ENCODE peak calls at places on chromosomes 6 and 20, in seven cellular contexts. One of them, this sample, is unnamed.

GRCh38 chr6:78967191-78967590 is 99.8 kb downstream of the IRAK1BP1 start:
- DNase-seq in LHCN-M2: no peak
- DNase-seq in AG08395: no peak
- DNase-seq in NAMALWA: no peak
- DNase-seq in fibroblast of villous mesenchyme: no peak
- DNase-seq in body of pancreas: no peak
- DNase-seq in HFF-Myc: no peak
- DNase-seq in this sample: no peak

GRCh38 chr6:38404355-38404754 is 235.4 kb downstream of the BTBD9 start:
- DNase-seq in LHCN-M2: no peak
- DNase-seq in NAMALWA: peak; percentile 54
- DNase-seq in HFF-Myc: no peak
- DNase-seq in fibroblast of villous mesenchyme: no peak
- DNase-seq in body of pancreas: no peak
- DNase-seq in AG08395: no peak
- DNase-seq in this sample: no peak

GRCh38 chr6:6195080-6195479 is 125.4 kb downstream of the F13A1 start:
- DNase-seq in AG08395: no peak
- DNase-seq in body of pancreas: no peak
- DNase-seq in LHCN-M2: no peak
- DNase-seq in fibroblast of villous mesenchyme: no peak
- DNase-seq in NAMALWA: no peak
- DNase-seq in HFF-Myc: no peak
- DNase-seq in this sample: no peak

GRCh38 chr20:62678553-62678952 is 30.1 kb upstream of the NTSR1 start:
- DNase-seq in NAMALWA: no peak
- DNase-seq in LHCN-M2: no peak
- DNase-seq in body of pancreas: no peak
- DNase-seq in fibroblast of villous mesenchyme: no peak
- DNase-seq in HFF-Myc: no peak
- DNase-seq in AG08395: no peak
- DNase-seq in this sample: no peak

GRCh38 chr6:112640895-112641294 is 293.8 kb downstream of the RFPL4B start:
- DNase-seq in LHCN-M2: peak; percentile 91
- DNase-seq in AG08395: peak; percentile 48
- DNase-seq in fibroblast of villous mesenchyme: peak; percentile 48
- DNase-seq in NAMALWA: no peak
- DNase-seq in body of pancreas: no peak
- DNase-seq in HFF-Myc: no peak
- DNase-seq in this sample: no peak

GRCh38 chr20:59912609-59913008 is 20.8 kb downstream of the SYCP2 start:
- DNase-seq in AG08395: no peak
- DNase-seq in body of pancreas: no peak
- DNase-seq in LHCN-M2: peak; percentile 16
- DNase-seq in NAMALWA: peak; percentile 34
- DNase-seq in HFF-Myc: no peak
- DNase-seq in fibroblast of villous mesenchyme: no peak
- DNase-seq in this sample: no peak

GRCh38 chr6:79421707-79422484 is 115.3 kb downstream of the LCA5 start:
- DNase-seq in fibroblast of villous mesenchyme: peak; percentile 86
- DNase-seq in body of pancreas: peak; percentile 62
- DNase-seq in HFF-Myc: peak; percentile 80
- DNase-seq in NAMALWA: peak; percentile 25
- DNase-seq in AG08395: peak; percentile 26
- DNase-seq in LHCN-M2: peak; percentile 97
- DNase-seq in this sample: peak; percentile 52

GRCh38 chr6:15369838-15370237 is 124.0 kb downstream of the JARID2 start:
- DNase-seq in body of pancreas: no peak
- DNase-seq in LHCN-M2: no peak
- DNase-seq in fibroblast of villous mesenchyme: no peak
- DNase-seq in NAMALWA: no peak
- DNase-seq in HFF-Myc: peak; percentile 22
- DNase-seq in AG08395: no peak
- DNase-seq in this sample: no peak

GRCh38 chr6:131009790-131010189 is 53.3 kb downstream of the EPB41L2 start:
- DNase-seq in NAMALWA: no peak
- DNase-seq in HFF-Myc: no peak
- DNase-seq in LHCN-M2: no peak
- DNase-seq in AG08395: no peak
- DNase-seq in body of pancreas: no peak
- DNase-seq in fibroblast of villous mesenchyme: no peak
- DNase-seq in this sample: no peak

GRCh38 chr6:74054190-74054589 is 358.2 kb downstream of the CD109 start:
- DNase-seq in HFF-Myc: no peak
- DNase-seq in NAMALWA: no peak
- DNase-seq in AG08395: no peak
- DNase-seq in body of pancreas: no peak
- DNase-seq in fibroblast of villous mesenchyme: no peak
- DNase-seq in LHCN-M2: no peak
- DNase-seq in this sample: no peak

GRCh38 chr20:37749620-37750403 is 56.0 kb downstream of the CTNNBL1 start:
- DNase-seq in body of pancreas: no peak
- DNase-seq in HFF-Myc: no peak
- DNase-seq in fibroblast of villous mesenchyme: no peak
- DNase-seq in NAMALWA: peak; percentile 19
- DNase-seq in AG08395: no peak
- DNase-seq in LHCN-M2: no peak
- DNase-seq in this sample: no peak

GRCh38 chr20:31517373-31517772 is 3.1 kb downstream of the HM13 start:
- DNase-seq in NAMALWA: peak; percentile 23
- DNase-seq in HFF-Myc: peak; percentile 32
- DNase-seq in AG08395: peak; percentile 73
- DNase-seq in body of pancreas: peak; percentile 79
- DNase-seq in fibroblast of villous mesenchyme: peak; percentile 67
- DNase-seq in LHCN-M2: peak; percentile 80
- DNase-seq in this sample: peak; percentile 12

GRCh38 chr20:56091635-56092180 is 86.4 kb upstream of the CBLN4 start:
- DNase-seq in fibroblast of villous mesenchyme: no peak
- DNase-seq in body of pancreas: no peak
- DNase-seq in LHCN-M2: no peak
- DNase-seq in HFF-Myc: no peak
- DNase-seq in NAMALWA: no peak
- DNase-seq in AG08395: no peak
- DNase-seq in this sample: peak; percentile 24

GRCh38 chr20:23367770-23368169 is 5.8 kb downstream of the GZF1 start:
- DNase-seq in LHCN-M2: peak; percentile 40
- DNase-seq in AG08395: no peak
- DNase-seq in NAMALWA: no peak
- DNase-seq in HFF-Myc: no peak
- DNase-seq in fibroblast of villous mesenchyme: no peak
- DNase-seq in body of pancreas: no peak
- DNase-seq in this sample: peak; percentile 29

GRCh38 chr20:9488063-9488462 is 26.3 kb upstream of the LAMP5 start:
- DNase-seq in fibroblast of villous mesenchyme: no peak
- DNase-seq in body of pancreas: no peak
- DNase-seq in NAMALWA: no peak
- DNase-seq in LHCN-M2: peak; percentile 76
- DNase-seq in AG08395: no peak
- DNase-seq in HFF-Myc: no peak
- DNase-seq in this sample: no peak

GRCh38 chr20:47051936-47052566 is 157.4 kb downstream of the EYA2 start:
- DNase-seq in LHCN-M2: no peak
- DNase-seq in HFF-Myc: no peak
- DNase-seq in fibroblast of villous mesenchyme: no peak
- DNase-seq in AG08395: no peak
- DNase-seq in body of pancreas: no peak
- DNase-seq in NAMALWA: no peak
- DNase-seq in this sample: no peak

GRCh38 chr20:49865559-49865958 is 49.8 kb downstream of the SPATA2 start:
- DNase-seq in NAMALWA: no peak
- DNase-seq in body of pancreas: no peak
- DNase-seq in AG08395: peak; percentile 64
- DNase-seq in HFF-Myc: peak; percentile 70
- DNase-seq in LHCN-M2: no peak
- DNase-seq in fibroblast of villous mesenchyme: peak; percentile 70
- DNase-seq in this sample: no peak

GRCh38 chr20:57061058-57061900 is 205.2 kb downstream of the BMP7 start:
- DNase-seq in fibroblast of villous mesenchyme: peak; percentile 54
- DNase-seq in AG08395: peak; percentile 60
- DNase-seq in body of pancreas: no peak
- DNase-seq in HFF-Myc: no peak
- DNase-seq in NAMALWA: no peak
- DNase-seq in LHCN-M2: no peak
- DNase-seq in this sample: no peak

GRCh38 chr20:21137078-21137477 is 11.2 kb downstream of the KIZ start:
- DNase-seq in fibroblast of villous mesenchyme: no peak
- DNase-seq in LHCN-M2: no peak
- DNase-seq in body of pancreas: no peak
- DNase-seq in NAMALWA: no peak
- DNase-seq in AG08395: no peak
- DNase-seq in HFF-Myc: no peak
- DNase-seq in this sample: no peak

GRCh38 chr6:76831299-76831698 is 632.0 kb downstream of the HTR1B start:
- DNase-seq in AG08395: no peak
- DNase-seq in HFF-Myc: no peak
- DNase-seq in LHCN-M2: no peak
- DNase-seq in fibroblast of villous mesenchyme: no peak
- DNase-seq in body of pancreas: no peak
- DNase-seq in NAMALWA: no peak
- DNase-seq in this sample: no peak

GRCh38 chr6:134752445-134752844 is 197.5 kb downstream of the ALDH8A1 start:
- DNase-seq in AG08395: no peak
- DNase-seq in LHCN-M2: no peak
- DNase-seq in HFF-Myc: no peak
- DNase-seq in body of pancreas: no peak
- DNase-seq in NAMALWA: no peak
- DNase-seq in fibroblast of villous mesenchyme: no peak
- DNase-seq in this sample: no peak

GRCh38 chr6:21922086-21922485 is 328.5 kb downstream of the SOX4 start:
- DNase-seq in HFF-Myc: no peak
- DNase-seq in LHCN-M2: peak; percentile 34
- DNase-seq in fibroblast of villous mesenchyme: no peak
- DNase-seq in AG08395: peak; percentile 38
- DNase-seq in body of pancreas: no peak
- DNase-seq in NAMALWA: no peak
- DNase-seq in this sample: no peak

GRCh38 chr20:59825944-59826759 is 107.3 kb downstream of the SYCP2 start:
- DNase-seq in HFF-Myc: no peak
- DNase-seq in body of pancreas: peak; percentile 44
- DNase-seq in fibroblast of villous mesenchyme: no peak
- DNase-seq in AG08395: no peak
- DNase-seq in NAMALWA: no peak
- DNase-seq in LHCN-M2: peak; percentile 53
- DNase-seq in this sample: peak; percentile 61

GRCh38 chr6:83767033-83767432 is 58.1 kb upstream of the SNAP91 start:
- DNase-seq in fibroblast of villous mesenchyme: no peak
- DNase-seq in LHCN-M2: no peak
- DNase-seq in HFF-Myc: no peak
- DNase-seq in AG08395: no peak
- DNase-seq in body of pancreas: no peak
- DNase-seq in NAMALWA: peak; percentile 19
- DNase-seq in this sample: no peak

GRCh38 chr20:51641866-51642265 is 99.3 kb upstream of the NFATC2 start:
- DNase-seq in HFF-Myc: no peak
- DNase-seq in LHCN-M2: no peak
- DNase-seq in NAMALWA: no peak
- DNase-seq in fibroblast of villous mesenchyme: no peak
- DNase-seq in AG08395: no peak
- DNase-seq in body of pancreas: no peak
- DNase-seq in this sample: no peak

GRCh38 chr6:126696921-126697693 is 357.2 kb downstream of the CENPW start:
- DNase-seq in NAMALWA: no peak
- DNase-seq in LHCN-M2: no peak
- DNase-seq in body of pancreas: no peak
- DNase-seq in AG08395: peak; percentile 8
- DNase-seq in fibroblast of villous mesenchyme: no peak
- DNase-seq in HFF-Myc: no peak
- DNase-seq in this sample: no peak

GRCh38 chr6:27650620-27651370 is 177.9 kb upstream of the ZNF184 start:
- DNase-seq in fibroblast of villous mesenchyme: peak; percentile 56
- DNase-seq in NAMALWA: peak; percentile 34
- DNase-seq in HFF-Myc: no peak
- DNase-seq in LHCN-M2: peak; percentile 51
- DNase-seq in AG08395: no peak
- DNase-seq in body of pancreas: no peak
- DNase-seq in this sample: no peak

GRCh38 chr20:54875307-54875706 is 399.9 kb downstream of the DOK5 start:
- DNase-seq in HFF-Myc: no peak
- DNase-seq in LHCN-M2: no peak
- DNase-seq in fibroblast of villous mesenchyme: no peak
- DNase-seq in body of pancreas: no peak
- DNase-seq in AG08395: no peak
- DNase-seq in NAMALWA: no peak
- DNase-seq in this sample: no peak

GRCh38 chr20:1163653-1164052 is 21.1 kb downstream of the TMEM74B start:
- DNase-seq in AG08395: no peak
- DNase-seq in fibroblast of villous mesenchyme: no peak
- DNase-seq in NAMALWA: no peak
- DNase-seq in HFF-Myc: no peak
- DNase-seq in body of pancreas: no peak
- DNase-seq in LHCN-M2: no peak
- DNase-seq in this sample: no peak

GRCh38 chr20:12171927-12172581 is 254.4 kb downstream of the BTBD3 start:
- DNase-seq in HFF-Myc: no peak
- DNase-seq in NAMALWA: no peak
- DNase-seq in body of pancreas: no peak
- DNase-seq in AG08395: peak; percentile 79
- DNase-seq in fibroblast of villous mesenchyme: peak; percentile 86
- DNase-seq in LHCN-M2: no peak
- DNase-seq in this sample: peak; percentile 26

GRCh38 chr6:42017021-42017643 is 33.2 kb upstream of the TAF8 start:
- DNase-seq in fibroblast of villous mesenchyme: peak; percentile 89
- DNase-seq in body of pancreas: no peak
- DNase-seq in LHCN-M2: peak; percentile 91
- DNase-seq in AG08395: peak; percentile 92
- DNase-seq in NAMALWA: peak; percentile 52
- DNase-seq in HFF-Myc: peak; percentile 43
- DNase-seq in this sample: no peak

GRCh38 chr6:77292564-77293546 is 170.4 kb downstream of the HTR1B start:
- DNase-seq in NAMALWA: no peak
- DNase-seq in fibroblast of villous mesenchyme: peak; percentile 89
- DNase-seq in AG08395: peak; percentile 8
- DNase-seq in HFF-Myc: peak; percentile 19
- DNase-seq in LHCN-M2: peak; percentile 82
- DNase-seq in body of pancreas: no peak
- DNase-seq in this sample: peak; percentile 44

GRCh38 chr6:137106183-137106582 is 61.4 kb upstream of the IL20RA start:
- DNase-seq in body of pancreas: no peak
- DNase-seq in NAMALWA: no peak
- DNase-seq in AG08395: no peak
- DNase-seq in LHCN-M2: no peak
- DNase-seq in fibroblast of villous mesenchyme: no peak
- DNase-seq in HFF-Myc: no peak
- DNase-seq in this sample: no peak

GRCh38 chr6:32666420-32667300 is at the start of gene HLA-DQB1:
- DNase-seq in fibroblast of villous mesenchyme: peak; percentile 13
- DNase-seq in NAMALWA: peak; percentile 94
- DNase-seq in HFF-Myc: no peak
- DNase-seq in body of pancreas: no peak
- DNase-seq in AG08395: peak; percentile 19
- DNase-seq in LHCN-M2: peak; percentile 2
- DNase-seq in this sample: no peak

This sample was measured in epithelial cell of prostate.